ENCODE peak calls at places on chromosomes 2 and 18, in five cellular contexts. Z is sigmoid colon, K is K562, M is breast epithelium, R is prostate gland. I is an unnamed sample.

GRCh38 chr2:239540174-239540573 is 139.4 kb upstream of the HDAC4 start:
- DNase-seq in K (no peak), R (no peak), Z (peak; percentile 33), M (peak; percentile 19), I (no peak)

GRCh38 chr2:100791936-100792308 is 28.0 kb upstream of the NPAS2 start:
- DNase-seq in Z (no peak), R (no peak), K (no peak), M (no peak), I (no peak)

GRCh38 chr2:208266641-208267335 is 733 bp downstream of the PIKFYVE start:
- DNase-seq in R (no peak), Z (no peak), M (no peak), K (no peak), I (no peak)

GRCh38 chr2:135664623-135665068 is 77.0 kb upstream of the UBXN4 start:
- DNase-seq in M (no peak), Z (no peak), R (no peak), K (no peak), I (no peak)

GRCh38 chr2:17815466-17816184 is 635 bp upstream of the MSGN1 start:
- DNase-seq in Z (no peak), K (no peak), R (peak; percentile 22), M (no peak), I (no peak)

GRCh38 chr2:156687715-156688114 is 251.5 kb downstream of the GPD2 start:
- DNase-seq in M (no peak), Z (no peak), K (no peak), R (no peak), I (no peak)

GRCh38 chr18:79769698-79770500 is 27.8 kb upstream of the KCNG2 start:
- DNase-seq in Z (peak; percentile 47), R (no peak), M (no peak), K (no peak), I (peak; percentile 14)

GRCh38 chr18:59874166-59874565 is 25.6 kb upstream of the PMAIP1 start:
- DNase-seq in M (no peak), Z (no peak), R (no peak), K (no peak), I (no peak)

GRCh38 chr2:238427435-238428162 is 872 bp downstream of the ASB1 start:
- DNase-seq in R (no peak), K (peak; percentile 24), Z (no peak), M (no peak), I (peak; percentile 63)

GRCh38 chr2:66477125-66477842 is 42.4 kb downstream of the MEIS1 start:
- DNase-seq in M (no peak), R (no peak), K (no peak), Z (no peak), I (no peak)

GRCh38 chr2:20667151-20667530 is 197 bp downstream of the GDF7 start:
- DNase-seq in M (no peak), Z (no peak), K (peak; percentile 33), R (no peak), I (peak; percentile 87)

GRCh38 chr2:86331391-86331790 is 6.0 kb downstream of the REEP1 start:
- DNase-seq in K (no peak), R (no peak), M (no peak), Z (no peak), I (no peak)

GRCh38 chr18:13451208-13451530 is 232.6 kb downstream of the LDLRAD4 start:
- DNase-seq in K (no peak), R (no peak), Z (peak; percentile 39), M (no peak), I (no peak)

GRCh38 chr18:13451661-13452447 is 233.3 kb downstream of the LDLRAD4 start:
- DNase-seq in K (no peak), Z (peak; percentile 58), M (no peak), R (no peak), I (no peak)

GRCh38 chr18:13449651-13450050 is 231.1 kb downstream of the LDLRAD4 start:
- DNase-seq in K (no peak), M (no peak), R (no peak), Z (no peak), I (no peak)

GRCh38 chr18:13452448-13452811 is 233.9 kb downstream of the LDLRAD4 start:
- DNase-seq in M (no peak), K (no peak), R (no peak), Z (peak; percentile 81), I (no peak)

GRCh38 chr18:13450289-13451207 is 232.0 kb downstream of the LDLRAD4 start:
- DNase-seq in M (no peak), R (no peak), Z (peak; percentile 56), K (no peak), I (no peak)
- H3K4me1 ChIP-seq in M (no peaks in the 10 kb centered on the region), R (no peaks in the 10 kb centered on the region), Z (peaks cover 57% of the 10 kb centered on the region), K (no peaks in the 10 kb centered on the region), I (peaks cover 22% of the 10 kb centered on the region)

DNA sequence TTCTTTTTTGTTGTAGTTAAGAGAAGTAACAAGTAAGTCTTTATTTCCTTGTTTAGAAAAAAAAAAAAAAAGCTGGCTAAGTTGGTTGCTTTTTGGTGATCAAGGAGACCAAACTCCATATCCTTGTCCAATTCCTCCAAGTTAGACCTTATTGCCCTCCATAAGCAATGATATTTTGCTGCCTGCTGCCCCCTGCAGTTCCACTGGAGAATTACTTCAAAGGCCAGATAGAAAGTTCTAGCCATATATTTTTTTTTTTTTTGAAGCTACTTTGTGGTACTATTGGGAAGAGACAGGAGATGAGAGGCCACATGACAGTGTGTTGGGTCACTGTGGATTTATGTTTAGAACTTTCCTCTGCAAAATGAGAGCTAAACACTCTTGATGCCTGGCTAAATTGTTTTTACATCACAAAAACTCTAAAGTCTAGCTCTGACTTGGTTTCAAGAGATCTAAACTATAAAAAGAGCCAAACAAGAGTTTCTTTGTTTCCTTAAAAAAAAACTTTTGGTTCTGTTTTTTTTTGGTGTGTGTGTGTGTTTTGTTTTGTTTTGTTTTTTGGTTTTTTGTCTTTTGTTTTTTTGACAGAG is 80.7 kb upstream of the RASGRP3 start:
- DNase-seq in K (peak; percentile 56), R (no peak), Z (no peak), M (no peak), I (no peak)
- TF ChIP-seq POLR2AphosphoS5 in K (no peak), R (no peak), Z (no peak), M (no peak), I (no peak)

GRCh38 chr2:236166781-236167296 is 1.3 kb downstream of the GBX2 start:
- DNase-seq in Z (no peak), K (no peak), M (no peak), R (no peak), I (no peak)
- H3K4me3 ChIP-seq in Z (peak overlapping the region; percentile 42), K (peak overlapping the region; percentile 46), M (peak overlapping the region; percentile 41), R (peak overlapping the region; percentile 29), I (no peak overlapping the region)

DNA sequence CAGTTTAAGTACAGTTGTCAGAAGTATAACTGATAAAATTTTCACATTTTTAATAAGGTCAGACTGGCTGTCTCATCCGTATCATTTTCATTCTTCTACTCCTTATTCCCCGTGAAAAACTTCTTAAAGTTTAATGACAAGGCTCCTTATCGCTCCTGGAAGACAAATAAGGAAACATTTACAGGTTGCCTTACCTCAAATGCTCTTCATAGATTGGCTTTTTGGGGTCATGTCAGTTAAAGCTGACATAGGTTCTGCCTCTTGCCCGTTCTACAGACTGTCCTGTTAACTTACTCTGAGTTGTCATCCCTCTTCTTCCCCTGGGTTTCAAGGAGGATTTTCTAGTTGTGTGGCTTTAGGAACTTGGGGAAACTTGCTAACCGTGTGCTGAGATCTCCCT is 75.3 kb downstream of the TANC1 start:
- DNase-seq in R (no peak), Z (no peak), K (no peak), M (no peak), I (no peak)
- H3K4me1 ChIP-seq in R (peaks cover 33% of the 10 kb centered on the region), Z (peaks cover 40% of the 10 kb centered on the region), K (no peaks in the 10 kb centered on the region), M (peaks cover 6% of the 10 kb centered on the region), I (peaks cover 49% of the 10 kb centered on the region)